ENCODE peak calls at places on chromosome 3, in eight cellular contexts. One of them, this sample, is unnamed. For H3K36me3 and H3K27me3, the result is how much of the 10 kb centered on the place peaks cover.

GRCh38 chr3:72997421-72997961 is 880 bp downstream of the PPP4R2 start:
- DNase-seq in fibroblast of lung: peak
- DNase-seq in lung: no peak
- DNase-seq in ovary: peak
- DNase-seq in GM23338: peak
- DNase-seq in thoracic aorta: no peak
- DNase-seq in HAP-1: peak
- DNase-seq in heart left ventricle: no peak
- DNase-seq in this sample: no peak

GRCh38 chr3:98561727-98562521 is 30.1 kb downstream of the GPR15 start:
- DNase-seq in heart left ventricle: no peak
- DNase-seq in lung: no peak
- DNase-seq in HAP-1: no peak
- DNase-seq in thoracic aorta: no peak
- DNase-seq in fibroblast of lung: peak
- DNase-seq in GM23338: no peak
- DNase-seq in ovary: no peak
- DNase-seq in this sample: no peak

GRCh38 chr3:173945801-173946200 is 548.3 kb downstream of the NLGN1 start:
- DNase-seq in GM23338: no peak
- DNase-seq in fibroblast of lung: no peak
- DNase-seq in thoracic aorta: no peak
- DNase-seq in lung: no peak
- DNase-seq in ovary: no peak
- DNase-seq in HAP-1: no peak
- DNase-seq in heart left ventricle: no peak
- DNase-seq in this sample: no peak

GRCh38 chr3:110902453-110903085 is 169.0 kb upstream of the NECTIN3 start:
- DNase-seq in GM23338: no peak
- DNase-seq in thoracic aorta: no peak
- DNase-seq in ovary: no peak
- DNase-seq in heart left ventricle: no peak
- DNase-seq in HAP-1: no peak
- DNase-seq in lung: no peak
- DNase-seq in fibroblast of lung: no peak
- DNase-seq in this sample: no peak

GRCh38 chr3:463793-464192 is 267.2 kb downstream of the CHL1 start:
- DNase-seq in HAP-1: no peak
- DNase-seq in thoracic aorta: no peak
- DNase-seq in GM23338: no peak
- DNase-seq in fibroblast of lung: no peak
- DNase-seq in ovary: no peak
- DNase-seq in heart left ventricle: no peak
- DNase-seq in lung: no peak
- DNase-seq in this sample: no peak

GRCh38 chr3:66520716-66521115 is 19.9 kb upstream of the LRIG1 start:
- DNase-seq in heart left ventricle: no peak
- DNase-seq in ovary: no peak
- DNase-seq in GM23338: no peak
- DNase-seq in lung: no peak
- DNase-seq in thoracic aorta: no peak
- DNase-seq in HAP-1: peak
- DNase-seq in fibroblast of lung: peak
- DNase-seq in this sample: no peak

GRCh38 chr3:5092018-5092417 is 30.1 kb upstream of the ARL8B start:
- DNase-seq in lung: no peak
- DNase-seq in fibroblast of lung: no peak
- DNase-seq in GM23338: no peak
- DNase-seq in thoracic aorta: no peak
- DNase-seq in ovary: no peak
- DNase-seq in heart left ventricle: no peak
- DNase-seq in HAP-1: no peak
- DNase-seq in this sample: no peak

GRCh38 chr3:173622156-173622555 is 224.6 kb downstream of the NLGN1 start:
- DNase-seq in lung: no peak
- DNase-seq in fibroblast of lung: peak
- DNase-seq in heart left ventricle: no peak
- DNase-seq in thoracic aorta: no peak
- DNase-seq in ovary: no peak
- DNase-seq in HAP-1: peak
- DNase-seq in GM23338: no peak
- DNase-seq in this sample: no peak

GRCh38 chr3:13581485-13582365 is 32.8 kb downstream of the FBLN2 start:
- DNase-seq in ovary: no peak
- DNase-seq in fibroblast of lung: peak
- DNase-seq in thoracic aorta: no peak
- DNase-seq in heart left ventricle: no peak
- DNase-seq in lung: no peak
- DNase-seq in GM23338: no peak
- DNase-seq in HAP-1: no peak
- DNase-seq in this sample: no peak

GRCh38 chr3:139770577-139770976 is 92.8 kb upstream of the NMNAT3 start:
- DNase-seq in fibroblast of lung: no peak
- DNase-seq in heart left ventricle: no peak
- DNase-seq in GM23338: no peak
- DNase-seq in thoracic aorta: no peak
- DNase-seq in HAP-1: no peak
- DNase-seq in ovary: no peak
- DNase-seq in lung: no peak
- DNase-seq in this sample: no peak

GRCh38 chr3:187763850-187764648 is 18.8 kb upstream of the BCL6 start:
- DNase-seq in thoracic aorta: no peak
- DNase-seq in ovary: no peak
- DNase-seq in GM23338: peak
- DNase-seq in lung: no peak
- DNase-seq in heart left ventricle: no peak
- DNase-seq in fibroblast of lung: no peak
- DNase-seq in HAP-1: no peak
- DNase-seq in this sample: no peak

DNA sequence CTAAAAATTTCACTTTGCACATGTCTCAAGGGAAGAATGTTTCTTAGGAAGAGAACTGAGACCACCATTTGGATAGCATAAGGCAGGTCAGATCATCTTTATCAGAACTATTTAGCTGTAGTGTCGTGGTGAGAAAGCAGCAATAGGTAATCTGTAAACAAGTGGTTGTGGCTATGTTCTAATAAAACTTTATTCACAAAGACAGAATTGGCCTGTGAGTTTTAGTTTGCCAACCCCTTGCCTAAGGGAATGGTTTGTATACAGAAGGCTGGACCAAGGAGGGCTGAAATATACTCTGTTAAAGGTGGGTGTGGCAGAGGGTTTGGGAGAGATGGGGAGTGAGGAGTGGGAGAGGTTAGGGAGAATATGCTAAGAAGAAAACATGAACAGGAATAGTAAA is 10.6 kb upstream of the RBM5 start:
- DNase-seq in ovary: no peak
- DNase-seq in lung: no peak
- DNase-seq in HAP-1: no peak
- DNase-seq in GM23338: no peak
- DNase-seq in fibroblast of lung: no peak
- DNase-seq in heart left ventricle: no peak
- DNase-seq in thoracic aorta: no peak
- DNase-seq in this sample: no peak
- H3K36me3 ChIP-seq in ovary: under half
- H3K36me3 ChIP-seq in lung: under half
- H3K36me3 ChIP-seq in HAP-1: under half
- H3K36me3 ChIP-seq in GM23338: under half
- H3K36me3 ChIP-seq in fibroblast of lung: under half
- H3K36me3 ChIP-seq in heart left ventricle: under half
- H3K36me3 ChIP-seq in thoracic aorta: under half
- H3K36me3 ChIP-seq in this sample: under half

DNA sequence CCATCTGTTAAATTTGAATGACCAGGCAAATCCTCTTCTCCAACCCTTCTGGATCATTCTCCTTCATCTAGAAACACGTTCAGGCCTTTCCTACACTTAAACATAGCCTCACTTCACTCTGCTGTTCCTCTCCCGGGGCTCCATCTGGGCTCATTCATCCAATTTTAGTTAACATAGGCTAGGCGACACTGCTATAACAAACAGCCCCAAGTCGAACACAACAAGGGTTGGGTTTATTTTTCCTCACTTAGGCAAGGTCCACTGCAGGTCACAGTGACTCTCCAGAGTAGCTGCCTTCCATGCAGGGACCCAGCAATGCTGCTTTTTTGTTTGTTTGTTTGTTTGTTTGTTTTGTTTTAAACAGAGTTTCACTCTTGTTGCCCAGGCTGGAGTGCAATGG is 250.8 kb downstream of the XXYLT1 start:
- DNase-seq in heart left ventricle: no peak
- DNase-seq in GM23338: no peak
- DNase-seq in ovary: no peak
- DNase-seq in thoracic aorta: no peak
- DNase-seq in HAP-1: no peak
- DNase-seq in lung: no peak
- DNase-seq in fibroblast of lung: no peak
- DNase-seq in this sample: no peak
- H3K27me3 ChIP-seq in heart left ventricle: under half
- H3K27me3 ChIP-seq in GM23338: under half
- H3K27me3 ChIP-seq in ovary: under half
- H3K27me3 ChIP-seq in thoracic aorta: under half
- H3K27me3 ChIP-seq in HAP-1: under half
- H3K27me3 ChIP-seq in lung: under half
- H3K27me3 ChIP-seq in fibroblast of lung: under half
- H3K27me3 ChIP-seq in this sample: under half

DNA sequence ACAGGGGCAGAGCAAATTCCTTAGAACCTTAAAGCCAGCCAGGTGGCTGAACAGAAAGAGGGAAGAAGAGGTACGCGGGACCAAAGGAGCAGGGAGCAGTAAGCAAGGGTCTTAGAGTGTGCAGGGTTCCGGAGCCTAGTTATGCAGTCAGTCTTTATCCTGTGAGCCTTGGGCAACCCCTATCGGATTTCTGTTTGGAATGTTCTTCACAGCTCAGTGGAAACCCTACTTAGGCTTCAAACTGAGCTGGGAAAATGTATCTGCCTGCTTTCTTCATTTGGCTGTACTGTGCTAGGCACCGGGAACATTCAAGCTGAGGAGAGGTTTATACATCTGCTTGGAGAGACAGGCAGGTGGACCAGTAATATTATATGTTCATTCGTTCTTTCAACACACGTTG is 37.1 kb downstream of the PSMD6 start:
- DNase-seq in fibroblast of lung: no peak
- DNase-seq in HAP-1: no peak
- DNase-seq in GM23338: no peak
- DNase-seq in lung: no peak
- DNase-seq in heart left ventricle: no peak
- DNase-seq in thoracic aorta: no peak
- DNase-seq in ovary: no peak
- DNase-seq in this sample: no peak
- H3K36me3 ChIP-seq in fibroblast of lung: under half
- H3K36me3 ChIP-seq in HAP-1: half or more
- H3K36me3 ChIP-seq in GM23338: under half
- H3K36me3 ChIP-seq in lung: under half
- H3K36me3 ChIP-seq in heart left ventricle: half or more
- H3K36me3 ChIP-seq in thoracic aorta: under half
- H3K36me3 ChIP-seq in ovary: under half
- H3K36me3 ChIP-seq in this sample: under half

DNA sequence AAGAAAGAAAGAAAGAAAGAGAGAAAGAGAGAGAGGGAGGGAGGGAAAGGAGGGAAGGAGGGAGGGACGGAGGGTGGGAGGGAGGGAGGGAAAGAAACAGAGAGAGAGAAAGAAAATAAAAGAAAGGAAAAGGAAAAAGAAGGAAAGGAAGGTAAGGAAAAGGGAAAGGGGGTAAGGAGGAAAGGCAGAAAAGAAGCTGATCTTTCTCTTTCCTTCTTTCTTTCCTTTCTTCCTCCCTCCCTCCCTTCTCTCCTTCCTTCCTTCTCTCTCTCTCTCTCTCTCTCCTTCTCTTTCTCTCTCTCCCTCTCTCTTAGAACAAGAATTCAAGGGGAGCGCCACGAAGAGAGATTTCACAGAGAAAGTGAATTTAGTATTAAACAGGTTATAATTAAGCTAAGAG is 25.8 kb upstream of the TMCC1 start:
- DNase-seq in lung: no peak
- DNase-seq in fibroblast of lung: no peak
- DNase-seq in thoracic aorta: no peak
- DNase-seq in HAP-1: no peak
- DNase-seq in ovary: no peak
- DNase-seq in heart left ventricle: no peak
- DNase-seq in GM23338: no peak
- DNase-seq in this sample: no peak
- H3K27me3 ChIP-seq in lung: under half
- H3K27me3 ChIP-seq in fibroblast of lung: under half
- H3K27me3 ChIP-seq in thoracic aorta: under half
- H3K27me3 ChIP-seq in HAP-1: under half
- H3K27me3 ChIP-seq in ovary: under half
- H3K27me3 ChIP-seq in heart left ventricle: under half
- H3K27me3 ChIP-seq in GM23338: under half
- H3K27me3 ChIP-seq in this sample: under half

GRCh38 chr3:57627976-57628375 is 30.8 kb upstream of the ARF4 start:
- DNase-seq in thoracic aorta: no peak
- DNase-seq in GM23338: no peak
- DNase-seq in HAP-1: no peak
- DNase-seq in heart left ventricle: no peak
- DNase-seq in fibroblast of lung: peak
- DNase-seq in lung: no peak
- DNase-seq in ovary: no peak
- DNase-seq in this sample: no peak

GRCh38 chr3:57622362-57622761 is 25.2 kb upstream of the ARF4 start:
- DNase-seq in heart left ventricle: no peak
- DNase-seq in ovary: no peak
- DNase-seq in fibroblast of lung: no peak
- DNase-seq in HAP-1: no peak
- DNase-seq in GM23338: no peak
- DNase-seq in thoracic aorta: no peak
- DNase-seq in lung: no peak
- DNase-seq in this sample: no peak

GRCh38 chr3:57624801-57625200 is 27.7 kb upstream of the ARF4 start:
- DNase-seq in lung: no peak
- DNase-seq in GM23338: no peak
- DNase-seq in thoracic aorta: no peak
- DNase-seq in fibroblast of lung: no peak
- DNase-seq in HAP-1: no peak
- DNase-seq in heart left ventricle: no peak
- DNase-seq in ovary: no peak
- DNase-seq in this sample: no peak
- H3K36me3 ChIP-seq in lung: under half
- H3K36me3 ChIP-seq in GM23338: under half
- H3K36me3 ChIP-seq in thoracic aorta: under half
- H3K36me3 ChIP-seq in fibroblast of lung: under half
- H3K36me3 ChIP-seq in HAP-1: under half
- H3K36me3 ChIP-seq in heart left ventricle: half or more
- H3K36me3 ChIP-seq in ovary: under half
- H3K36me3 ChIP-seq in this sample: under half